ENCODE peak calls at places on chromosomes 16 and 17, in four cellular contexts. One of them, this sample, is unnamed.
A peak's percentile ranks its signal among the peaks of the same experiment; 100 is the strongest.

GRCh38 chr17:12021604-12022003 is 927 bp downstream of the MAP2K4 start:
- DNase-seq in NCI-H187 treated with DMSO at 0.1 percent for 48 hours: no peak
- DNase-seq in IMR-90: no peak
- DNase-seq in ELR: no peak
- DNase-seq in this sample: no peak

GRCh38 chr17:50153650-50154575 is 3.4 kb upstream of the PPP1R9B start:
- DNase-seq in NCI-H187 treated with DMSO at 0.1 percent for 48 hours: no peak
- DNase-seq in IMR-90: no peak
- DNase-seq in ELR: no peak
- DNase-seq in this sample: no peak

GRCh38 chr17:59370580-59371299 is 39.3 kb downstream of the YPEL2 start:
- DNase-seq in NCI-H187 treated with DMSO at 0.1 percent for 48 hours: no peak
- DNase-seq in IMR-90: no peak
- DNase-seq in ELR: no peak
- DNase-seq in this sample: no peak

GRCh38 chr16:53090591-53091507 is 36.1 kb downstream of the CHD9 start:
- DNase-seq in NCI-H187 treated with DMSO at 0.1 percent for 48 hours: no peak
- DNase-seq in IMR-90: peak; percentile 98
- DNase-seq in ELR: peak; percentile 78
- DNase-seq in this sample: peak; percentile 99

GRCh38 chr17:75589017-75589918 is 1.7 kb downstream of the MYO15B start:
- DNase-seq in NCI-H187 treated with DMSO at 0.1 percent for 48 hours: peak; percentile 11
- DNase-seq in IMR-90: peak; percentile 64
- DNase-seq in ELR: peak; percentile 93
- DNase-seq in this sample: peak; percentile 65

GRCh38 chr17:20264996-20265395 is 202.3 kb downstream of the LGALS9B start:
- DNase-seq in NCI-H187 treated with DMSO at 0.1 percent for 48 hours: no peak
- DNase-seq in IMR-90: no peak
- DNase-seq in ELR: no peak
- DNase-seq in this sample: no peak

GRCh38 chr17:66677201-66677981 is 157.5 kb upstream of the CACNG5 start:
- DNase-seq in NCI-H187 treated with DMSO at 0.1 percent for 48 hours: no peak
- DNase-seq in IMR-90: peak; percentile 94
- DNase-seq in ELR: peak; percentile 91
- DNase-seq in this sample: peak; percentile 97

GRCh38 chr17:79064026-79064425 is 10.6 kb upstream of the ENGASE start:
- DNase-seq in NCI-H187 treated with DMSO at 0.1 percent for 48 hours: no peak
- DNase-seq in IMR-90: no peak
- DNase-seq in ELR: no peak
- DNase-seq in this sample: no peak

GRCh38 chr16:66751992-66752322 is 548 bp upstream of the DYNC1LI2 start:
- DNase-seq in NCI-H187 treated with DMSO at 0.1 percent for 48 hours: no peak
- DNase-seq in IMR-90: no peak
- DNase-seq in ELR: no peak
- DNase-seq in this sample: no peak

This sample was measured in amniotic epithelial cell.